ENCODE peak calls at places on chromosomes 7 and 10, in six cellular contexts. R, F, G, N, T and Z are unnamed samples.

GRCh38 chr10:6782378-6782777 is 202.3 kb upstream of the PRKCQ start:
- DNase-seq in R (no peak), F (no peak), G (no peak), N (no peak), T (no peak), Z (no peak)

GRCh38 chr10:129754211-129755050 is 209.6 kb downstream of the EBF3 start:
- DNase-seq in R (peak; percentile 19), F (peak; percentile 20), G (no peak), N (no peak), T (no peak), Z (no peak)

GRCh38 chr7:40586197-40586596 is 451.4 kb downstream of the SUGCT start:
- DNase-seq in R (no peak), F (no peak), G (no peak), N (peak; percentile 67), T (no peak), Z (peak; percentile 83)

GRCh38 chr10:125144693-125145623 is 15.4 kb downstream of the CTBP2 start:
- DNase-seq in R (peak; percentile 71), F (peak; percentile 67), G (no peak), N (peak; percentile 61), T (no peak), Z (peak; percentile 57)

GRCh38 chr7:21099955-21100354 is 313.3 kb upstream of the SP8 start:
- DNase-seq in R (no peak), F (no peak), G (no peak), N (no peak), T (no peak), Z (no peak)

GRCh38 chr7:140546947-140547346 is 67.6 kb upstream of the MKRN1 start:
- DNase-seq in R (no peak), F (no peak), G (no peak), N (no peak), T (no peak), Z (no peak)

GRCh38 chr10:62467509-62467908 is 93.3 kb downstream of the ZNF365 start:
- DNase-seq in R (no peak), F (no peak), G (no peak), N (no peak), T (no peak), Z (peak; percentile 52)

GRCh38 chr7:78165454-78165853 is 366.9 kb downstream of the PHTF2 start:
- DNase-seq in R (no peak), F (peak; percentile 51), G (no peak), N (no peak), T (no peak), Z (no peak)

GRCh38 chr10:116947838-116948529 is 57.0 kb downstream of the SHTN1 start:
- DNase-seq in R (no peak), F (peak; percentile 35), G (peak; percentile 21), N (peak; percentile 52), T (peak; percentile 9), Z (peak; percentile 31)

GRCh38 chr7:74473116-74473515 is 19.4 kb downstream of the GTF2IRD1 start:
- DNase-seq in R (no peak), F (no peak), G (no peak), N (no peak), T (no peak), Z (no peak)

GRCh38 chr10:62885656-62886461 is 69.7 kb upstream of the EGR2 start:
- DNase-seq in R (no peak), F (no peak), G (no peak), N (peak; percentile 10), T (no peak), Z (peak; percentile 19)

GRCh38 chr7:84412161-84412969 is 217.8 kb upstream of the SEMA3A start:
- DNase-seq in R (no peak), F (no peak), G (peak; percentile 43), N (peak; percentile 94), T (peak; percentile 36), Z (peak; percentile 99)

GRCh38 chr10:5531558-5532230 is 6.9 kb downstream of the CALML3 start:
- DNase-seq in R (no peak), F (no peak), G (no peak), N (no peak), T (no peak), Z (no peak)

GRCh38 chr7:114085592-114086490 is 167.0 kb upstream of the PPP1R3A start:
- DNase-seq in R (no peak), F (peak; percentile 90), G (peak; percentile 45), N (peak; percentile 55), T (peak; percentile 35), Z (peak; percentile 61)

GRCh38 chr10:23540401-23540800 is 101.5 kb downstream of the OTUD1 start:
- DNase-seq in R (no peak), F (no peak), G (no peak), N (no peak), T (no peak), Z (no peak)

GRCh38 chr7:115676080-115676479 is 354.5 kb downstream of the TFEC start:
- DNase-seq in R (no peak), F (no peak), G (peak; percentile 29), N (peak; percentile 5), T (no peak), Z (peak; percentile 66)

GRCh38 chr10:113225364-113225763 is 275.3 kb downstream of the TCF7L2 start:
- DNase-seq in R (peak; percentile 26), F (no peak), G (no peak), N (no peak), T (no peak), Z (no peak)

GRCh38 chr10:91410638-91411367 is 659 bp downstream of the HECTD2 start:
- DNase-seq in R (no peak), F (no peak), G (no peak), N (peak; percentile 63), T (no peak), Z (peak; percentile 63)

DNA sequence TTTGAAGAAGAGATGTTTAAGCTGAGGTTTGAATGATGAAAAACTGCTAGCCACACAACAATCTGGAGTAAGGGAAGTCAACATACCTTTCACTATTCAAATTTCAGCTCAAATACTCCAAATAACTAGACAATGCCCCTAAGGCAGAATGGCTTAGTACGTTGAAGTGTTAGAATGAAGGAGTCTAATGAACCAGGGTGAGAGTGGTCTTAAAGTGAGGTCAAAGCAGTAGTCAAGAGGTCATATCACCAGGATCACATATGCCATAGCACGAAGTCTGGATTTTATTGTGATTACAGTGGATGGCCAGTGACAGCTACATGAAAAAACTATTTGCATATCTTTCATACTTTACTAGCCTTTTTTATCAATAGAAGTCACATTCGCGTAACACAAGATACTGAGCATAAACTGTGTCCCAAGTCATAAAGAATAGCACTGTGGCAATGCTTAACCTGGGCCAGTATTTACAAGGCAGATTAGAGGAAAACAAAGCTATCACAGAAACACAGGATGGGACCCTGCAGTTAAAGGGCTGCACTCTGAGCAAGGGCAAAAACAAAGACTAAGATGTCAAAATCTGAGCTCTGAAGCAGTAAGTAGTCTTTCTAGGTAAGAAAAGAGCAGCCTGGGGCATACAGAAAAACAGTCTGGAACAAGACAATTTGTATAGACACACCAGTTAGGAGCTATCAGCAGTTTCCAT is 61.5 kb downstream of the HYCC1 start:
- DNase-seq in R (no peak), F (no peak), G (peak; percentile 12), N (no peak), T (peak; percentile 25), Z (no peak)
- H4K91ac ChIP-seq in R (no peak overlapping the region), F (no peak overlapping the region), G (no peak overlapping the region), N (no peak overlapping the region), T (no peak overlapping the region), Z (no peak overlapping the region)

GRCh38 chr10:72267819-72268404 is 5.8 kb upstream of the DDIT4 start:
- DNase-seq in R (no peak), F (no peak), G (no peak), N (no peak), T (no peak), Z (no peak)
- H3K27ac ChIP-seq in R (peak overlapping the region; percentile 29), F (peak overlapping the region; percentile 47), G (peak overlapping the region; percentile 30), N (no peak overlapping the region), T (no peak overlapping the region), Z (no peak overlapping the region)

DNA sequence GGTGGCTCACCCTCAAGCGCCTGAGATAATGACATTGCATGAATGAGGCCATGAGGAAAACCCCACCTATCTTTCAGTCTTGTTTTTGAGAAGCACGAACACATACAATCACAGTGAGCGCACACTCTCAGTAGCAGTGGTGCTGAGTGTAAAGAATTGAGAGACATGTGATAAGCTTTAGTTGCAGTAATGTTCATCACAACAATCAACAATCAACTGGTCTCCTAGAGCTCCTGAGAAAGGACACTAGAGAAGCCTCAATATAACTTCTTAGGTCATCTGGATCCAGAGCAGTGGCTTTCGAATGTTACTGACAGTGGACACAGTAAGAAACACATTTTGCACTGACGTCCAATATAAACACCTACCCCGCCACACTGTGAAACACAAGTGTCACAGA is 12.8 kb downstream of the ERLIN1 start:
- DNase-seq in R (no peak), F (no peak), G (no peak), N (no peak), T (no peak), Z (no peak)
- H4K91ac ChIP-seq in R (no peak overlapping the region), F (no peak overlapping the region), G (no peak overlapping the region), N (no peak overlapping the region), T (no peak overlapping the region), Z (no peak overlapping the region)

GRCh38 chr7:4774007-4774406 is 1.4 kb upstream of the AP5Z1 start:
- DNase-seq in R (no peak), F (no peak), G (no peak), N (no peak), T (no peak), Z (no peak)
- H3K27ac ChIP-seq in R (no peak overlapping the region), F (no peak overlapping the region), G (no peak overlapping the region), N (no peak overlapping the region), T (no peak overlapping the region), Z (no peak overlapping the region)

DNA sequence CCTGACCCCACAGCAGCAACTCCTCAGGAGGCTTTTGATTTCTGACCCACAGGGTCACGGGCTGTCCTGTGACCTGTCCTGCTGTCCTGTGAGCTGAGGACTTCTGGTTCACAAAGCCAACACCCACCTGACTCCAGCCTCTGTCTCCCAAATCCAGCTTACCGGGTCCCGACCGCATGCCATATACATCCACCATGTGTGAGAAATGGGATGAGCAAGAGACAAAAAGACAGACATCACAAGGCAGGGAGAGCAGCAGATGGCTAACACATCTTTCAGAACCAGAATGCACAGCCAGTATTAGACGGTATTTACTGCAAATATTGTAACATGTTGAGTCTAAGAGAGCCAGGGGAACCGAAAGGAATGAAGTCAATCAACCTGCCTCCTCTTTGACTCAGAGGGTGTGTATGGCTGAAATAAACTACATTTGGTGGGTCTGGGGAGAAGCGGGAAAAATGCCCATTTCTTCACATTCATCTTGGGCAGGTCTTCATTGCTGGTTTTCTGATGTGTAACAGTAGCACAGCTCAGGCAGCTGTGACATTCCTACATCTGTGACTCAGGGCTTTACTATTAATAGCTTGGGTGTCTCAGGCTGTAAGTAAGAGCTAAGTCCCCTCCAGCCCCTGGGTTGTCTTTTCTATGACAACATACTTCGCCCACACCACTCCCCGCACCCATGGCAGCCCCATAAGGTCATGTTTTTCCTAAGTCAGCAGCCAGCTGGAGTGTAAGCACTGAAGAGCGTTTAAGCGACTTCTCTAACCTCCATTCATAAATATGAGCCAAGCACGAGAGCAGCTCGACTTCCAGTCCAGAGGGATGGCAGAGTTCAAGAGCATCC is 25.0 kb downstream of the ABLIM1 start:
- DNase-seq in R (no peak), F (no peak), G (no peak), N (peak; percentile 97), T (peak; percentile 95), Z (peak; percentile 94)
- H4K91ac ChIP-seq in R (peak overlapping the region; percentile 17), F (no peak overlapping the region), G (no peak overlapping the region), N (no peak overlapping the region), T (peak overlapping the region; percentile 58), Z (peak overlapping the region; percentile 20)

GRCh38 chr10:68364101-68364886 is 31.6 kb upstream of the PBLD start:
- DNase-seq in R (no peak), F (no peak), G (no peak), N (no peak), T (peak; percentile 43), Z (no peak)
- H3K27ac ChIP-seq in R (no peak overlapping the region), F (no peak overlapping the region), G (no peak overlapping the region), N (no peak overlapping the region), T (no peak overlapping the region), Z (no peak overlapping the region)